ENCODE peak calls at places on chromosomes 11 and 22, in seven cellular contexts. L, A, R, J, K, Z and E are unnamed samples.

GRCh38 chr11:35334385-35335090 is 84.8 kb downstream of the SLC1A2 start:
- DNase-seq in L (no peak), A (peak), R (no peak), J (no peak), K (peak), Z (no peak), E (no peak)

GRCh38 chr11:48170840-48171233 is 45.8 kb upstream of the OR4B1 start:
- DNase-seq in L (no peak), A (peak), R (peak), J (no peak), K (peak), Z (no peak), E (no peak)

GRCh38 chr11:58927393-58928081 is 11.8 kb upstream of the GLYATL1 start:
- DNase-seq in L (peak), A (peak), R (peak), J (peak), K (no peak), Z (no peak), E (no peak)

GRCh38 chr11:62340269-62340901 is 3.1 kb downstream of the ASRGL1 start:
- DNase-seq in L (peak), A (peak), R (peak), J (peak), K (peak), Z (peak), E (peak)

GRCh38 chr11:32069361-32070058 is 21.4 kb upstream of the RCN1 start:
- DNase-seq in L (no peak), A (no peak), R (no peak), J (no peak), K (no peak), Z (no peak), E (no peak)

GRCh38 chr11:31968774-31969433 is 122.0 kb upstream of the RCN1 start:
- DNase-seq in L (no peak), A (peak), R (peak), J (no peak), K (peak), Z (no peak), E (peak)

GRCh38 chr22:39915295-39915726 is 14.4 kb downstream of the GRAP2 start:
- DNase-seq in L (no peak), A (no peak), R (no peak), J (no peak), K (no peak), Z (no peak), E (no peak)

GRCh38 chr11:36157151-36157519 is 132.1 kb downstream of the COMMD9 start:
- DNase-seq in L (no peak), A (no peak), R (peak), J (no peak), K (no peak), Z (no peak), E (no peak)

GRCh38 chr11:35841733-35842132 is 102.1 kb upstream of the LDLRAD3 start:
- DNase-seq in L (no peak), A (no peak), R (no peak), J (no peak), K (no peak), Z (no peak), E (no peak)

GRCh38 chr22:43890901-43891331 is 897 bp downstream of the PNPLA5 start:
- DNase-seq in L (peak), A (no peak), R (no peak), J (no peak), K (no peak), Z (no peak), E (no peak)

GRCh38 chr11:76067099-76067498 is 139.2 kb downstream of the WNT11 start:
- DNase-seq in L (no peak), A (no peak), R (no peak), J (no peak), K (no peak), Z (no peak), E (peak)

GRCh38 chr22:24118689-24119384 is 62.5 kb upstream of the SUSD2 start:
- DNase-seq in L (no peak), A (no peak), R (no peak), J (no peak), K (no peak), Z (no peak), E (no peak)
- H3K4me3 ChIP-seq in L (no peak), A (no peak), R (no peak), J (no peak), K (no peak), Z (no peak), E (no peak)

GRCh38 chr22:44991218-44991617 is 18.6 kb downstream of the PHF21B start:
- DNase-seq in L (no peak), A (no peak), R (no peak), J (no peak), K (no peak), Z (no peak), E (no peak)

GRCh38 chr22:44990328-44990727 is 19.5 kb downstream of the PHF21B start:
- DNase-seq in L (no peak), A (no peak), R (no peak), J (no peak), K (no peak), Z (no peak), E (no peak)

GRCh38 chr22:44985906-44986527 is 23.8 kb downstream of the PHF21B start:
- DNase-seq in L (no peak), A (no peak), R (no peak), J (no peak), K (no peak), Z (no peak), E (no peak)

GRCh38 chr22:44990810-44991209 is 19.0 kb downstream of the PHF21B start:
- DNase-seq in L (no peak), A (no peak), R (no peak), J (no peak), K (no peak), Z (no peak), E (no peak)

DNA sequence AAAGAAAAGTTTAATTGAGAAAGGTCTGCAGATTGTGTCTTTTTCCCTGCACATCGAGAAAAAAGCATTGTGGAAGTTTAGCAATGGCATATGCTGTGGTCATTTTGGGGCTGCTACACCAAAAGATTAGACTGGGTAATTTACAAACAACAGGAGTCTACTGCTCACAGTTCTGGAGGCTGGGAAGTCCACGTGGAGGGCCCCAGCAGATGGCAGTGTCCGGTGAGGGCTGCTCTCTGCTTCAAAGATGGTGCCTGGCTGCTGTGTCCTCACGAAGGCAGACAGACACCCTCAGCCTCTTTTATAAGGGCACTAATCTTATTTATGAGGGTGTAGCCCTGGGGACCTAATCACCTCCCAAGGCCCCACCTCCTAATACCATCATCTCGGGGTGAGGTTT is 21.1 kb downstream of the PHF21B start:
- DNase-seq in L (no peak), A (no peak), R (no peak), J (no peak), K (peak), Z (no peak), E (no peak)
- TF ChIP-seq CTCF in L (peak), A (peak), R (no peak), J (no peak), K (peak), Z (no peak), E (no peak)

GRCh38 chr11:68257477-68258362 is 14.1 kb downstream of the C11orf24 start:
- DNase-seq in L (peak), A (peak), R (peak), J (peak), K (peak), Z (peak), E (peak)
- H3K4me3 ChIP-seq in L (no peak), A (no peak), R (no peak), J (no peak), K (no peak), Z (no peak), E (no peak)

DNA sequence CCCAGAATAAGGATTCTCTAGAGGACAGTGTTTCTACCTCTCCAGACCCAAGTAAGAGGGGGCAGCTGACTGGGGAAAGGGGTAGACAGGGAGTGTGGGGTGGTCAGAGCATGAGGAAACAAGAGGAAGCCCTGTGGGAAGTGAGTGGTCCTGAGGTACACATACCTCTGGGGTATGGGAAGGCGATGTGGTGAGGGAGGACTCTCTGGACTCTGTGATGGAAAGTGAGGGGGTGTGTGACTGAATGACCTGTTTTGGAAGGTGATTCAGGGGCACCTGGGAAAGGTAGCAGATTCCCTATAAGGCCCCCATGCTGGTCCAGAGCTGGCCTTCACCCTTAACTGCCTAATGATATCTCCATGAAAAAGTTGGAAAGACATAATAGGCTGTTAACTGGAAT is 80.1 kb downstream of the DEPDC5 start:
- DNase-seq in L (no peak), A (no peak), R (no peak), J (no peak), K (no peak), Z (no peak), E (no peak)
- TF ChIP-seq CTCF in L (no peak), A (no peak), R (no peak), J (no peak), K (no peak), Z (no peak), E (no peak)

GRCh38 chr11:34309970-34310369 is 47.8 kb downstream of the ABTB2 start:
- DNase-seq in L (peak), A (no peak), R (no peak), J (no peak), K (no peak), Z (no peak), E (no peak)

GRCh38 chr11:34314176-34314575 is 43.6 kb downstream of the ABTB2 start:
- DNase-seq in L (no peak), A (no peak), R (no peak), J (no peak), K (no peak), Z (no peak), E (no peak)

GRCh38 chr11:34315006-34315793 is 42.6 kb downstream of the ABTB2 start:
- DNase-seq in L (no peak), A (no peak), R (no peak), J (no peak), K (no peak), Z (no peak), E (no peak)

GRCh38 chr11:34311126-34311525 is 46.7 kb downstream of the ABTB2 start:
- DNase-seq in L (no peak), A (no peak), R (no peak), J (no peak), K (no peak), Z (no peak), E (no peak)

DNA sequence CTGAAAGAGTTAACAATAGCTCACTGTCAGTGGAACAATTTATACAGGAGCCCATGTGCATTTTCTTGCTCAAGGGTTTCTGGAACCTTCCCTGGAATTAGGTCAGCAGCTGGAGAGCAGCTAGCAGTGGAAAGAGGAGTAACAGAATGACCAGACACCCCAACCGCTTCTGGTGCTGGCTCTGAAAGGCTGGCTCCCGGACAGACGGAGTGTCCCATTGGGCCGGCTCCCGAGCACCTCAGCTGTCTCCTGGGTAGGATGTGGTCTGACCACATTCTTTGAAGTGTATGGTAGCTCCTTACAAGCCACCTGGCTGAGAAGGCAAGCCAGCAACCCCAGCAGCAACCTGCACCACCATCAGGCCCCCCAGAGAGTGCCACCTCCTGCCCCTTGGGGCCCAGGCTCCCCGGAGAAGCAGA is 44.7 kb downstream of the ABTB2 start:
- DNase-seq in L (no peak), A (no peak), R (no peak), J (no peak), K (peak), Z (no peak), E (no peak)
- H3K4me3 ChIP-seq in L (no peak), A (no peak), R (no peak), J (no peak), K (no peak), Z (no peak), E (no peak)

DNA sequence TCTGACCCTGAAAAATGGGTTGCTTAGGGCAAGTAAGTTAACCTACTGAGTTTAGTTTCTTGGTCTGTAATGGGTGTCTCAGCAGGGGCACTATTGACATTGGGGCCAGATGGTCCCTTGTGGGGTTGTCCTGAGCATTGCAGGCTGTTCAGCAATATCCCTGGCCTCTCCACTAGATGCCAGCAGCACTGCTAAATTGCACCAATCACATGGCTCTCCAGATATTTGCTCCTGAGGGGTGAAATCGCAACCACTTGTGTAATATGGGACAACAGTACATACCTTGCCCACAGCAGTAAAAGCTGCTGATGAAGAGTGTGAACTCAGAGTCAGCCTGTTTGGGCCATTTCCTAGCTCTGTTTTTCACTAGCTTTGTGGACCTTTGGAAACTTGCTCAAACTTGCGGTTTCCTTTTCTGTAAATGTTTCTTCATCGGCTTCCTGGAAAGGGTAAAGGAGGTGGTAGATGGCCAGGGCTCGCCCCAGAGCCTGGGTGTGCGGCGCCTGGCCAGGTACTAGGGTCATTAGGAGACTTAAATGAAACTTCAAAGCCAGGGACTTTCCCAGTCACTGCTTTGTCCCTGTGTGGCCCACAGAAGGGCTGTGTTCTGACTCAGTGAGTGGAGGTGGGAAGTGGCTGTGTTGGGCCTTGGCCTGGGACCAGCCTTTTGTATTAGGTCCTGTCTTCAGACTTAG is 13.0 kb downstream of the NCF4 start:
- DNase-seq in L (peak), A (peak), R (peak), J (no peak), K (peak), Z (no peak), E (peak)
- TF ChIP-seq CTCF in L (peak), A (peak), R (peak), J (no peak), K (peak), Z (no peak), E (peak)

GRCh38 chr11:70582886-70583641 is 184.7 kb downstream of the CTTN start:
- DNase-seq in L (no peak), A (no peak), R (no peak), J (no peak), K (no peak), Z (no peak), E (no peak)

GRCh38 chr11:70580036-70580805 is 181.9 kb downstream of the CTTN start:
- DNase-seq in L (peak), A (peak), R (peak), J (no peak), K (no peak), Z (no peak), E (no peak)

GRCh38 chr11:70584786-70585545 is 186.6 kb downstream of the CTTN start:
- DNase-seq in L (no peak), A (no peak), R (no peak), J (no peak), K (no peak), Z (no peak), E (no peak)

GRCh38 chr11:70583781-70584218 is 185.5 kb downstream of the CTTN start:
- DNase-seq in L (peak), A (no peak), R (no peak), J (no peak), K (no peak), Z (no peak), E (no peak)

GRCh38 chr11:70581991-70582885 is 183.9 kb downstream of the CTTN start:
- DNase-seq in L (peak), A (no peak), R (no peak), J (no peak), K (no peak), Z (no peak), E (no peak)
- H3K4me3 ChIP-seq in L (no peak), A (no peak), R (no peak), J (no peak), K (no peak), Z (no peak), E (no peak)

GRCh38 chr11:14041040-14041439 is 78.5 kb downstream of the SPON1 start:
- DNase-seq in L (no peak), A (no peak), R (peak), J (no peak), K (peak), Z (no peak), E (no peak)
- TF ChIP-seq CTCF in L (peak), A (peak), R (no peak), J (no peak), K (peak), Z (no peak), E (no peak)